ENCODE peak calls at places on chromosomes 3 and 15, in eight cellular contexts. P is activated T-cell treated with anti-CD3 and anti-CD28 coated beads for 48 hours; M is fibroblast of gingiva; I is lower leg skin; E is activated naive CD8-positive, alpha-beta T cell treated with anti-CD3 and anti-CD28 coated beads for 36 hours; A is stimulated activated CD4-positive, alpha-beta T cell treated with anti-CD3 and anti-CD28 coated beads, Interleukin-4, amount 100 ng/mL, for 48 hours; D is mesendoderm; F is activated gamma-delta T cell treated with Interleukin-2 at 50 U/mL for 16 hours. B is an unnamed sample.

GRCh38 chr3:123347691-123348264 is 101.1 kb downstream of the ADCY5 start:
- DNase-seq in I (no peak), D (peak; percentile 66), A (no peak), M (no peak), F (no peak), E (no peak), P (no peak), B (no peak)

GRCh38 chr3:24963762-24964625 is 464.1 kb upstream of the RARB start:
- DNase-seq in F (no peak), A (no peak), E (no peak), I (no peak), P (no peak), D (peak; percentile 41), M (peak; percentile 2), B (no peak)

GRCh38 chr3:14170569-14171159 is 7.7 kb downstream of the XPC start:
- DNase-seq in F (no peak), I (no peak), M (peak; percentile 59), P (no peak), D (no peak), E (no peak), A (no peak), B (no peak)

GRCh38 chr3:114178770-114179368 is at the start of gene DRD3:
- DNase-seq in I (no peak), D (peak; percentile 80), M (no peak), F (peak; percentile 7), A (no peak), P (no peak), E (peak; percentile 12), B (no peak)

GRCh38 chr3:140942221-140943104 is 827 bp downstream of the SLC25A36 start:
- DNase-seq in F (peak; percentile 19), A (peak; percentile 29), I (peak; percentile 91), D (peak; percentile 91), M (peak; percentile 49), P (peak; percentile 30), E (peak; percentile 47), B (peak; percentile 42)

GRCh38 chr3:44960387-44961026 is 15.5 kb downstream of the ZDHHC3 start:
- DNase-seq in I (no peak), D (no peak), E (no peak), F (no peak), M (peak; percentile 47), A (no peak), P (no peak), B (no peak)

GRCh38 chr3:58624550-58624949 is 42.0 kb downstream of the FAM3D start:
- DNase-seq in P (no peak), A (no peak), I (no peak), D (no peak), E (no peak), M (no peak), F (no peak), B (no peak)

GRCh38 chr15:51830279-51830806 is 890 bp downstream of the TMOD3 start:
- DNase-seq in E (no peak), D (peak; percentile 23), M (peak; percentile 64), F (no peak), I (no peak), P (no peak), A (no peak), B (no peak)

GRCh38 chr15:34188711-34189110 is 21.2 kb downstream of the KATNBL1 start:
- DNase-seq in E (no peak), P (no peak), A (no peak), M (peak; percentile 3), I (no peak), F (no peak), D (no peak), B (no peak)

GRCh38 chr3:81581966-81582599 is 179.4 kb downstream of the GBE1 start:
- DNase-seq in F (no peak), I (no peak), D (peak; percentile 37), M (peak; percentile 38), E (peak; percentile 3), A (no peak), P (peak; percentile 2), B (no peak)

GRCh38 chr3:3080309-3080708 is 29.9 kb downstream of the IL5RA start:
- DNase-seq in F (no peak), I (no peak), A (no peak), E (no peak), P (no peak), M (no peak), D (peak; percentile 82), B (no peak)

GRCh38 chr3:10373686-10374261 is 52.9 kb upstream of the SEC13 start:
- DNase-seq in D (peak; percentile 10), P (no peak), A (no peak), E (no peak), F (no peak), I (no peak), M (peak; percentile 36), B (no peak)

GRCh38 chr3:111712294-111713180 is 117.4 kb upstream of the ZBED2 start:
- DNase-seq in D (peak; percentile 56), E (no peak), A (no peak), P (no peak), F (peak; percentile 47), M (peak; percentile 34), I (no peak), B (no peak)

GRCh38 chr3:53941174-53941573 is 49.5 kb upstream of the SELENOK start:
- DNase-seq in P (no peak), E (no peak), A (no peak), D (no peak), I (no peak), M (peak; percentile 62), F (no peak), B (no peak)

GRCh38 chr3:27311400-27311799 is 57.8 kb downstream of the NEK10 start:
- DNase-seq in F (no peak), E (no peak), P (no peak), I (no peak), M (peak; percentile 47), A (no peak), D (peak; percentile 78), B (no peak)

GRCh38 chr3:52444860-52445793 is at the start of gene SEMA3G:
- DNase-seq in D (peak; percentile 89), P (peak; percentile 77), M (peak; percentile 57), A (peak; percentile 80), E (peak; percentile 84), I (peak; percentile 93), F (peak; percentile 70), B (no peak)

GRCh38 chr3:189637755-189638154 is 6.6 kb downstream of the TP63 start:
- DNase-seq in F (no peak), E (no peak), I (no peak), D (no peak), M (no peak), A (no peak), P (no peak), B (no peak)

GRCh38 chr15:43775411-43775965 is 1.3 kb downstream of the ELL3 start:
- DNase-seq in I (no peak), E (no peak), M (no peak), A (no peak), F (no peak), P (no peak), D (peak; percentile 92), B (peak; percentile 42)

GRCh38 chr3:143084856-143085731 is 34.5 kb upstream of the CHST2 start:
- DNase-seq in A (no peak), I (no peak), P (no peak), E (no peak), F (no peak), D (no peak), M (peak; percentile 22), B (no peak)

GRCh38 chr3:127455541-127456450 is 134.7 kb downstream of the TPRA1 start:
- DNase-seq in P (peak; percentile 77), F (no peak), D (peak; percentile 92), E (peak; percentile 82), A (peak; percentile 48), M (peak; percentile 28), I (peak; percentile 90), B (peak; percentile 55)

GRCh38 chr15:92681141-92681622 is 25.6 kb upstream of the FAM174B start:
- DNase-seq in D (peak; percentile 52), A (no peak), F (no peak), P (no peak), E (no peak), I (no peak), M (peak; percentile 92), B (peak; percentile 23)

GRCh38 chr15:68556139-68556990 is 22.4 kb upstream of the CORO2B start:
- DNase-seq in E (no peak), A (no peak), D (no peak), I (peak; percentile 78), P (no peak), M (no peak), F (no peak), B (no peak)

GRCh38 chr3:184651945-184652344 is 59.9 kb downstream of the MAGEF1 start:
- DNase-seq in F (no peak), P (no peak), D (no peak), A (no peak), M (no peak), E (no peak), I (no peak), B (no peak)

GRCh38 chr3:133926736-133927542 is 31.3 kb upstream of the RAB6B start:
- DNase-seq in E (no peak), D (peak; percentile 71), P (no peak), A (no peak), F (no peak), I (no peak), M (no peak), B (no peak)

GRCh38 chr3:108090066-108090700 is 648 bp downstream of the CD47 start:
- DNase-seq in F (peak; percentile 38), M (peak; percentile 30), I (peak; percentile 88), P (peak; percentile 45), E (peak; percentile 66), A (peak; percentile 57), D (peak; percentile 57), B (peak; percentile 24)

GRCh38 chr15:72306211-72306785 is 13.7 kb downstream of the CELF6 start:
- DNase-seq in P (peak; percentile 12), F (peak; percentile 23), E (peak; percentile 36), I (peak; percentile 31), A (peak; percentile 19), D (peak; percentile 81), M (peak; percentile 68), B (peak; percentile 22)

GRCh38 chr3:126152458-126152857 is 27.9 kb downstream of the ALDH1L1 start:
- DNase-seq in M (no peak), D (no peak), I (peak; percentile 66), A (no peak), P (no peak), F (no peak), E (no peak), B (no peak)

GRCh38 chr3:12350151-12350813 is 61.4 kb downstream of the PPARG start:
- DNase-seq in I (no peak), D (no peak), F (no peak), A (no peak), P (no peak), E (no peak), M (peak; percentile 85), B (peak; percentile 76)

GRCh38 chr3:10395196-10395595 is 74.3 kb upstream of the SEC13 start:
- DNase-seq in E (no peak), F (no peak), D (no peak), I (no peak), A (no peak), M (no peak), P (no peak), B (no peak)

GRCh38 chr15:79994651-79995050 is 23.7 kb upstream of the BCL2A1 start:
- DNase-seq in F (no peak), D (peak; percentile 42), I (no peak), P (no peak), A (no peak), M (no peak), E (no peak), B (no peak)